ENCODE peak calls at places on chromosomes 16 and 17, in eight cellular contexts. Q, C, K, N, M, Z, L and R are unnamed samples.

GRCh38 chr16:83137326-83137770 is 510.6 kb downstream of the CDH13 start:
- DNase-seq in N (no peak), Q (no peak), M (no peak), K (no peak), L (no peak), Z (peak), C (no peak), R (peak)

GRCh38 chr16:50460538-50461399 is 87.4 kb upstream of the NKD1 start:
- DNase-seq in Z (no peak), C (no peak), N (no peak), Q (no peak), M (no peak), K (no peak), L (no peak), R (no peak)

GRCh38 chr17:61255609-61256008 is 144.0 kb upstream of the TBX2 start:
- DNase-seq in K (no peak), M (no peak), C (no peak), Z (no peak), L (no peak), Q (no peak), N (no peak), R (no peak)

GRCh38 chr16:20327444-20328041 is at the start of gene GP2:
- DNase-seq in M (no peak), Q (no peak), C (no peak), K (no peak), N (peak), L (no peak), Z (no peak), R (peak)

GRCh38 chr16:30953511-30954124 is 3.9 kb upstream of the SETD1A start:
- DNase-seq in L (peak), Z (peak), K (peak), M (peak), Q (peak), N (peak), C (peak), R (peak)

GRCh38 chr17:31197991-31198390 is 99.0 kb downstream of the OMG start:
- DNase-seq in M (no peak), N (no peak), Q (no peak), L (no peak), Z (peak), C (no peak), K (no peak), R (no peak)

GRCh38 chr16:59886021-59886420 is 1151.9 kb upstream of the GOT2 start:
- DNase-seq in K (no peak), C (no peak), M (no peak), L (no peak), Z (peak), Q (no peak), N (no peak), R (no peak)

GRCh38 chr17:3693099-3693498 is 2.9 kb downstream of the P2RX5 start:
- DNase-seq in N (no peak), Z (no peak), K (no peak), L (no peak), C (no peak), Q (no peak), M (no peak), R (no peak)

GRCh38 chr17:50346313-50347086 is 574 bp downstream of the XYLT2 start:
- DNase-seq in M (peak), C (peak), L (peak), N (peak), Z (no peak), Q (no peak), K (peak), R (peak)

GRCh38 chr17:71500761-71501555 is 619.9 kb upstream of the SOX9 start:
- DNase-seq in C (no peak), K (no peak), M (no peak), Z (peak), Q (no peak), N (no peak), L (no peak), R (no peak)

GRCh38 chr17:41772218-41772585 is 14.3 kb downstream of the JUP start:
- DNase-seq in M (no peak), Z (no peak), Q (no peak), N (peak), K (no peak), C (no peak), L (no peak), R (no peak)

GRCh38 chr16:85104147-85104546 is 8.1 kb downstream of the CIBAR2 start:
- DNase-seq in L (no peak), K (no peak), N (no peak), Q (no peak), Z (no peak), M (no peak), C (no peak), R (peak)

GRCh38 chr17:10772425-10773380 is 31.2 kb downstream of the TMEM238L start:
- DNase-seq in C (no peak), Z (peak), K (no peak), M (no peak), N (peak), Q (no peak), L (no peak), R (peak)

GRCh38 chr17:38333635-38334295 is 10.0 kb downstream of the GPR179 start:
- DNase-seq in K (no peak), C (no peak), M (no peak), Z (peak), Q (no peak), L (no peak), N (peak), R (peak)

GRCh38 chr16:68324336-68324735 is 13.5 kb downstream of the PRMT7 start:
- DNase-seq in M (no peak), Q (no peak), L (no peak), Z (no peak), C (no peak), K (no peak), N (no peak), R (no peak)

GRCh38 chr17:8326591-8327583 is 12.8 kb upstream of the ODF4 start:
- DNase-seq in L (peak), Z (peak), N (peak), C (no peak), M (no peak), K (no peak), Q (peak), R (peak)

GRCh38 chr16:82044585-82044911 is 9.5 kb downstream of the HSD17B2 start:
- DNase-seq in C (no peak), M (no peak), K (no peak), Q (no peak), L (no peak), N (no peak), Z (no peak), R (no peak)

GRCh38 chr16:56985288-56985961 is 3.9 kb upstream of the NLRC5 start:
- DNase-seq in Q (no peak), Z (peak), L (peak), N (no peak), K (no peak), C (no peak), M (no peak), R (no peak)

GRCh38 chr17:51948128-51948527 is 210.4 kb downstream of the CA10 start:
- DNase-seq in N (no peak), M (no peak), Q (no peak), C (no peak), K (no peak), Z (peak), L (no peak), R (no peak)

GRCh38 chr17:76993636-76994035 is 125.4 kb downstream of the MGAT5B start:
- DNase-seq in Q (no peak), L (no peak), M (no peak), N (no peak), C (no peak), Z (no peak), K (no peak), R (no peak)

GRCh38 chr16:14325921-14326401 is 254.8 kb downstream of the MRTFB start:
- DNase-seq in N (no peak), L (no peak), M (no peak), Z (no peak), Q (no peak), C (no peak), K (no peak), R (peak)

GRCh38 chr17:60902399-60902798 is 224.7 kb downstream of the BCAS3 start:
- DNase-seq in M (no peak), N (no peak), K (no peak), Z (no peak), C (no peak), L (no peak), Q (no peak), R (no peak)

GRCh38 chr17:82366749-82367148 is 4.8 kb upstream of the UTS2R start:
- DNase-seq in N (no peak), Q (no peak), Z (no peak), K (no peak), C (no peak), M (no peak), L (no peak), R (no peak)

GRCh38 chr16:23380501-23380951 is 72.5 kb downstream of the COG7 start:
- DNase-seq in C (no peak), L (no peak), N (no peak), Z (no peak), M (no peak), K (no peak), Q (no peak), R (no peak)